ENCODE peak calls at places on chromosomes 1 and 21, in eight cellular contexts. I is mucosa of descending colon; S is MCF 10A; Y is CD4-positive, alpha-beta T cell; N is ovary; R is fibroblast of villous mesenchyme; T is prostate gland; L is heart left ventricle. C is an unnamed sample.

GRCh38 chr1:157269656-157270375 is 131.6 kb upstream of the ETV3 start:
- DNase-seq in I (no peak), S (no peak), Y (no peak), N (no peak), R (no peak), T (no peak), L (no peak), C (no peak)

GRCh38 chr1:179369751-179370341 is 4.1 kb downstream of the AXDND1 start:
- DNase-seq in I (peak), S (peak), Y (no peak), N (no peak), R (peak), T (peak), L (no peak), C (peak)

GRCh38 chr1:99645199-99645598 is 714 bp upstream of the PALMD start:
- DNase-seq in I (no peak), S (peak), Y (no peak), N (peak), R (peak), T (peak), L (peak), C (peak)

GRCh38 chr1:208652300-208653160 is 408.3 kb upstream of the PLXNA2 start:
- DNase-seq in I (peak), S (peak), Y (no peak), N (peak), R (peak), T (peak), L (peak), C (peak)

GRCh38 chr1:18010408-18010807 is 97.2 kb upstream of the IGSF21 start:
- DNase-seq in I (no peak), S (no peak), Y (no peak), N (no peak), R (no peak), T (no peak), L (no peak), C (no peak)

GRCh38 chr1:25793585-25794170 is 6.3 kb upstream of the SELENON start:
- DNase-seq in I (no peak), S (no peak), Y (no peak), N (no peak), R (no peak), T (no peak), L (no peak), C (no peak)

GRCh38 chr21:29697555-29698193 is 242.1 kb downstream of the GRIK1 start:
- DNase-seq in I (no peak), S (no peak), Y (no peak), N (no peak), R (no peak), T (no peak), L (no peak), C (peak)

GRCh38 chr1:81847063-81847462 is 46.3 kb downstream of the ADGRL2 start:
- DNase-seq in I (no peak), S (no peak), Y (no peak), N (no peak), R (no peak), T (no peak), L (no peak), C (no peak)

GRCh38 chr1:184827600-184828368 is 73.1 kb upstream of the EDEM3 start:
- DNase-seq in I (no peak), S (peak), Y (no peak), N (no peak), R (peak), T (no peak), L (no peak), C (peak)

GRCh38 chr21:36184561-36184960 is 27.9 kb downstream of the DOP1B start:
- DNase-seq in I (no peak), S (no peak), Y (no peak), N (no peak), R (no peak), T (no peak), L (no peak), C (no peak)

GRCh38 chr21:18253809-18254208 is 9.2 kb downstream of the CHODL start:
- DNase-seq in I (no peak), S (no peak), Y (no peak), N (no peak), R (no peak), T (no peak), L (no peak), C (no peak)

GRCh38 chr1:210728437-210729149 is 399.9 kb downstream of the HHAT start:
- DNase-seq in I (no peak), S (no peak), Y (no peak), N (no peak), R (no peak), T (no peak), L (no peak), C (no peak)

GRCh38 chr21:14120091-14120734 is 90.5 kb downstream of the LIPI start:
- DNase-seq in I (peak), S (peak), Y (no peak), N (no peak), R (peak), T (no peak), L (no peak), C (peak)

GRCh38 chr1:25469177-25469576 is 38.5 kb downstream of the MACO1 start:
- DNase-seq in I (no peak), S (no peak), Y (no peak), N (no peak), R (peak), T (no peak), L (no peak), C (peak)

GRCh38 chr21:32136546-32136945 is 142.3 kb downstream of the MIS18A start:
- DNase-seq in I (no peak), S (peak), Y (no peak), N (no peak), R (no peak), T (no peak), L (no peak), C (no peak)

GRCh38 chr1:7264101-7264500 is 478.8 kb downstream of the CAMTA1 start:
- DNase-seq in I (no peak), S (no peak), Y (no peak), N (no peak), R (no peak), T (no peak), L (no peak), C (no peak)

GRCh38 chr1:169106921-169107672 is 607 bp downstream of the ATP1B1 start:
- DNase-seq in I (peak), S (peak), Y (peak), N (no peak), R (peak), T (no peak), L (peak), C (peak)

GRCh38 chr21:45554477-45555175 is 12.4 kb upstream of the SLC19A1 start:
- DNase-seq in I (peak), S (peak), Y (peak), N (peak), R (peak), T (peak), L (peak), C (peak)

GRCh38 chr1:9345471-9345870 is 52.8 kb downstream of the SPSB1 start:
- DNase-seq in I (no peak), S (no peak), Y (no peak), N (no peak), R (no peak), T (no peak), L (no peak), C (no peak)

GRCh38 chr1:46246548-46247432 is 773 bp upstream of the RAD54L start:
- DNase-seq in I (peak), S (no peak), Y (no peak), N (no peak), R (peak), T (no peak), L (peak), C (peak)
- TF ChIP-seq CTCF in I (no peak), S (no peak), Y (no peak), N (no peak), R (no peak), T (peak), L (no peak), C (no peak)

DNA sequence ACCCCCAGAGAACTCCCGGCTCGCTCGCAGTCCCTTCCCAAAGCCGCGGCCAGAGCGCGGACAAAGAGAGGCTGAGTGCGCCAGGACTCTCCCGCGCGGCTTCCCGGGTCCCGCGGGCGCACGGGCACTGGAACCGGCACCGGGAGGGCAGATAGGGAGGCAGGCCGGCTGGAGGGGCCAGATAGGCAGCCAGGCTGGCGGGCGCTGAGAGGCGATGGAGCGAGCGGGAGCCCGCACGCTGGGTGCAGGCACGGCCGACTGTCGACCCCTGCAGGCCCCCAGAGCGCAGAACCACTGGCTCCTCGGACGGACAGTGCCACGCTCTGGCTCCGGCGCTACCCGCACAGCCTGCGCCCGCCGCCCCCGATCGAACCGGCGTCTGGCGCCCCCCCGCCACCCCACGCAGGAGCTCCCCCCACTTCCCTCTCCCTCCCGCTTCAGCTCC is 634 bp downstream of the SLC6A9 start:
- DNase-seq in I (no peak), S (peak), Y (no peak), N (peak), R (peak), T (no peak), L (peak), C (peak)
- TF ChIP-seq CTCF in I (no peak), S (no peak), Y (no peak), N (no peak), R (peak), T (no peak), L (peak), C (no peak)

GRCh38 chr1:23530750-23531651 is at the start of gene E2F2:
- DNase-seq in I (peak), S (peak), Y (peak), N (peak), R (peak), T (peak), L (peak), C (peak)
- TF ChIP-seq CTCF in I (no peak), S (no peak), Y (no peak), N (no peak), R (peak), T (no peak), L (no peak), C (no peak)

GRCh38 chr1:5640845-5641244 is 351.4 kb downstream of the NPHP4 start:
- DNase-seq in I (no peak), S (peak), Y (no peak), N (no peak), R (no peak), T (no peak), L (no peak), C (no peak)
- TF ChIP-seq CTCF in I (no peak), S (no peak), Y (no peak), N (no peak), R (no peak), T (peak), L (no peak), C (no peak)

GRCh38 chr1:103106426-103107321 is 1.6 kb downstream of the COL11A1 start:
- DNase-seq in I (peak), S (peak), Y (no peak), N (peak), R (peak), T (peak), L (no peak), C (peak)
- TF ChIP-seq CTCF in I (no peak), S (peak), Y (no peak), N (peak), R (peak), T (peak), L (peak), C (peak)

DNA sequence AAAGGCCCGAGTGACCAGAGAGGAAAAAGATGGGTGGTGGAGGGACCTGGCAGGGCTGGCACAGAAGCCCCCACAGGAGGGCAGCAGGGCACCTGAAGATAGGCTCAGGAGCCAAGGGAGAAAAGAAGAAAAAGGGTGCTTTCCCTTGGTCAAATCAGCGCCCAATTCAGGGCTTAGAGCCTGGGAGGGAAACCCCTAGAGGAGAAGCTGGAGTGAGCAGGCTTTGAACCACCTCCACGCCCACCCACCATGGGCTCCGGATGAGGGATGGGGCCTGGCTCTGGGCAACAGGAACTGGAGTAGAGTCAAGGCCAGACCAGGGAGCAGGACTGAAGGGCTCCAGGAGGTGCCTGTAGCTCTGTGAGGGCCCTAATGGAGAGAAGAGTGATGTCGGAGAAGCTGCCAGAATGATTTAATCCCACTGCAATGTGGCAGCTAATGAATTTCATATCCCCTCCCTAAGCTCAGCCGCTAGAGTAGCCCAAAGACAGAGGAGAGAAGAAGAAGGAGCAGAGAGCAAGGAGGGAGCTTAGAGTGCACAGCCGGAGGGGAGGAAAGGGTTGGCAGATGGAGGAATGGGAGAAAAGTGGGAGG is 12.0 kb upstream of the PRELP start:
- DNase-seq in I (no peak), S (no peak), Y (no peak), N (peak), R (no peak), T (no peak), L (no peak), C (peak)
- TF ChIP-seq CTCF in I (no peak), S (no peak), Y (no peak), N (no peak), R (no peak), T (peak), L (no peak), C (no peak)

DNA sequence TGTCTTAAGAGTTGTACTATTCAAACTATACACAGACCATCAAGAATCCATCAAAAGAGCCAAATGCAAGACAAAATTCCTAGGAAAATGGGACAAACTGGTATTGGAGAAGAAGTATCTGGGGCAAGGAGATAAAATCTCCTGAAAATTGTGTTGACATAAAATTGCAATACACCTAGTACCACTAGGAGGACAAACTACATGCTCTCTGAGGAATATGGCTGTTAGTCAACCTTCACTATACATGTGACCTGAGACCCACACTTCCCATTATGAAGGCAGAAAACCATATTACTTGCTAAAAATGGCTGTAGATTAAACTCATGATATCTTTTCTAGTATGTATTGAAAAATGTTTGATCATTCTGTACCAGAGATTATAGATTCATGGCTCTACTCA is 30.0 kb downstream of the IRF2BP2 start:
- DNase-seq in I (no peak), S (peak), Y (no peak), N (no peak), R (no peak), T (no peak), L (no peak), C (peak)
- TF ChIP-seq CTCF in I (no peak), S (peak), Y (peak), N (no peak), R (peak), T (peak), L (peak), C (peak)

DNA sequence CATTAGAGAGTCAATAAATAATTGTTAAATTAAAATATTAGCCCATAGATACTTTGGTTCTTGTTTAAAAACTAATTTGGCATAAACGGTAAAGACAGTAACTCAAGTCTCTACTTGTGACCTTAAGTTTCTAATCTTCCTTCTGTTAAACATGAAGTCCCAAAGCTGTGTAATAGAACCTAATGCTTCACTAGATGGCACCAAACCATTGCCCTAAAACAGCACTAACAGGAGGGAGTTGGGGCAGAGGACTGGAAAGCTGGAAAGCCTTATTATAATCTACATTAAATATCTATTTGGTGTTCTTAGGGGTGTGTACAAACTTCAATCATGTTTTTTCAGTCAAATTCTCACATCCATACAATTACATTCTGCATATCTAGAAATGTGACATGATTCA is 176.6 kb downstream of the OLFM3 start:
- DNase-seq in I (peak), S (peak), Y (no peak), N (no peak), R (peak), T (no peak), L (no peak), C (peak)
- TF ChIP-seq CTCF in I (no peak), S (peak), Y (no peak), N (no peak), R (no peak), T (no peak), L (peak), C (peak)